ENCODE peak calls at places on chromosomes 7 and 10, in four cellular contexts. One of them, this sample, is unnamed.

GRCh38 chr10:66307826-66308225 is 618.0 kb upstream of the LRRTM3 start:
- DNase-seq in A549: no peak
- DNase-seq in breast epithelium: no peak
- DNase-seq in tibial nerve: no peak
- DNase-seq in this sample: no peak

GRCh38 chr10:124878457-124878739 is 63.5 kb upstream of the ZRANB1 start:
- DNase-seq in A549: no peak
- DNase-seq in breast epithelium: peak
- DNase-seq in tibial nerve: no peak
- DNase-seq in this sample: no peak

GRCh38 chr7:75534727-75535307 is 42.7 kb downstream of the SPDYE5 start:
- DNase-seq in A549: no peak
- DNase-seq in breast epithelium: no peak
- DNase-seq in tibial nerve: no peak
- DNase-seq in this sample: peak

GRCh38 chr7:83426325-83426724 is 222.6 kb downstream of the SEMA3E start:
- DNase-seq in A549: no peak
- DNase-seq in breast epithelium: no peak
- DNase-seq in tibial nerve: no peak
- DNase-seq in this sample: no peak

GRCh38 chr10:77625379-77625778 is 12.2 kb downstream of the KCNMA1 start:
- DNase-seq in A549: no peak
- DNase-seq in breast epithelium: no peak
- DNase-seq in tibial nerve: no peak
- DNase-seq in this sample: no peak

GRCh38 chr7:44044315-44045225 is at the start of gene DBNL:
- DNase-seq in A549: peak
- DNase-seq in breast epithelium: peak
- DNase-seq in tibial nerve: peak
- DNase-seq in this sample: peak

GRCh38 chr10:100685331-100685730 is 60.1 kb upstream of the PAX2 start:
- DNase-seq in A549: no peak
- DNase-seq in breast epithelium: no peak
- DNase-seq in tibial nerve: no peak
- DNase-seq in this sample: no peak

GRCh38 chr10:116169782-116170181 is 103.2 kb downstream of the GFRA1 start:
- DNase-seq in A549: no peak
- DNase-seq in breast epithelium: no peak
- DNase-seq in tibial nerve: no peak
- DNase-seq in this sample: no peak

GRCh38 chr10:60426425-60426824 is 36.8 kb upstream of the ANK3 start:
- DNase-seq in A549: peak
- DNase-seq in breast epithelium: no peak
- DNase-seq in tibial nerve: no peak
- DNase-seq in this sample: no peak

GRCh38 chr7:151756076-151756731 is 120.7 kb downstream of the PRKAG2 start:
- DNase-seq in A549: no peak
- DNase-seq in breast epithelium: no peak
- DNase-seq in tibial nerve: no peak
- DNase-seq in this sample: no peak

DNA sequence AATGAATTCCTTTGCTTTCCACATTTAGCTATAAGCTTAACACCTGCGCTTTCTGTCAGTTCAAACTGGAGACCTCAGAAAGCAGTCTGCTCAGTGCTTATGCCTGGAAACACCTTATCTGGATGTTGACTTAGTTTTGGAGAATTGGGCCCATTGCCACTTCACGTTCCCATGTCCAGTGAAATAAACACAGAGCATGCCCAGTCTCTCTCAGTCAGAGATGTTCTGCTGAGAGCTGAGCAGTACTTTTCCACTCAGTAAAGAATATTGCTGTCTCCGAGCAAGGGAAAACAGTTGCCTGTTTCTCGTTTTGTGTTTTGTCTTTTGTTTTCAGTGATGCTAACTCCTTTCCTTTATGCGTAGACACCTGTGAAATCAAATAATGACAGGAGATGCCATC is 83.2 kb upstream of the PRR15 start:
- DNase-seq in A549: no peak
- DNase-seq in breast epithelium: no peak
- DNase-seq in tibial nerve: no peak
- DNase-seq in this sample: no peak
- TF ChIP-seq POLR2A in A549: no peak
- TF ChIP-seq POLR2A in breast epithelium: no peak
- TF ChIP-seq POLR2A in tibial nerve: no peak
- TF ChIP-seq POLR2A in this sample: no peak

GRCh38 chr10:133258066-133258817 is 18.4 kb downstream of the ADAM8 start:
- DNase-seq in A549: no peak
- DNase-seq in breast epithelium: peak
- DNase-seq in tibial nerve: no peak
- DNase-seq in this sample: no peak
- TF ChIP-seq POLR2A in A549: no peak
- TF ChIP-seq POLR2A in breast epithelium: no peak
- TF ChIP-seq POLR2A in tibial nerve: no peak
- TF ChIP-seq POLR2A in this sample: no peak

DNA sequence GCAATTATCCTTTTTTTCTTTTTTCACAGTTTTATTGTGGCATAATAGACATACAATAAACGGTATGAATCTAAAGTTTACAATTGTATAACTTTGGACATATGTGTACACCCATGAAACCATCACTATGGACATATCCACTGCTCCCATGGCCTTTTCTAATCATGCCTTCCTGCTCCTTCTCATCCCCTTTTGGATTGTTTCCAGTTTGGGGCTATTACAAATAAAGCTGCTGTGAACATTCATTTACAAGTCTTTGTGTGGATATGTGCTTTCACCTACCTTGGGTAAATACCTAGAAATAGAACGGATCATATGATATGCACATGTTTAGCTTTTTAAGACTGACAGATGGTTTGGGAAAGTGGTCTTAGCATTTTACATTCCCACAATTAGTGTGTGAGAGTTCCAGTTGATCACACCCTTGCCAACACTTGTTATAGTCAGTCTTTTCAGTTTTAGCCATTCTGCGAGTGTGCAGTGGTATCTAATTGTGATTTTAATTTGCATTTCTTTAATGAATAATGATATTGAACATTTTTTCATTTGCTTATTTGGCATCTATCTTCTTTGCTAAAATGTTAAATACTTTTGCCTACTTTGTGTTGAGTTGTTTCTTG is 120.9 kb upstream of the KAT6B start:
- DNase-seq in A549: no peak
- DNase-seq in breast epithelium: no peak
- DNase-seq in tibial nerve: no peak
- DNase-seq in this sample: no peak
- TF ChIP-seq POLR2A in A549: no peak
- TF ChIP-seq POLR2A in breast epithelium: no peak
- TF ChIP-seq POLR2A in tibial nerve: no peak
- TF ChIP-seq POLR2A in this sample: no peak

GRCh38 chr7:155251831-155252230 is 45.8 kb upstream of the INSIG1 start:
- DNase-seq in A549: no peak
- DNase-seq in breast epithelium: no peak
- DNase-seq in tibial nerve: no peak
- DNase-seq in this sample: no peak
- TF ChIP-seq POLR2A in A549: no peak
- TF ChIP-seq POLR2A in breast epithelium: no peak
- TF ChIP-seq POLR2A in tibial nerve: no peak
- TF ChIP-seq POLR2A in this sample: no peak